ENCODE peak calls at places on chromosome 12, in eight cellular contexts. L is mesothelial cell of epicardium, T is GM13976, C is endothelial cell, F is lower leg skin, O is transverse colon, M is GM20000, P is stomach. W is an unnamed sample.

GRCh38 chr12:115840159-115840558 is 437.3 kb downstream of the MED13L start:
- DNase-seq in L (no peak), P (no peak), M (no peak), T (no peak), C (no peak), O (no peak), F (no peak), W (no peak)

GRCh38 chr12:131364903-131365820 is 345.7 kb upstream of the SFSWAP start:
- DNase-seq in T (no peak), O (no peak), L (no peak), C (no peak), P (no peak), F (peak; percentile 82), M (no peak), W (no peak)

GRCh38 chr12:49014547-49014946 is 4.0 kb downstream of the PRKAG1 start:
- DNase-seq in L (no peak), F (no peak), P (no peak), C (no peak), T (no peak), O (no peak), M (no peak), W (no peak)

GRCh38 chr12:65203376-65203775 is 34.0 kb downstream of the LEMD3 start:
- DNase-seq in C (no peak), P (no peak), M (no peak), O (no peak), T (no peak), L (no peak), F (no peak), W (no peak)

GRCh38 chr12:11752403-11753150 is 103.1 kb downstream of the ETV6 start:
- DNase-seq in L (no peak), P (no peak), O (no peak), T (no peak), F (no peak), C (no peak), M (no peak), W (no peak)

GRCh38 chr12:96401061-96401871 is 1.0 kb upstream of the CDK17 start:
- DNase-seq in M (peak; percentile 77), F (no peak), O (peak; percentile 38), T (peak; percentile 65), L (no peak), C (peak; percentile 8), P (no peak), W (no peak)

GRCh38 chr12:22333186-22333745 is 1.2 kb downstream of the ST8SIA1 start:
- DNase-seq in C (no peak), P (no peak), T (no peak), L (no peak), M (no peak), F (no peak), O (no peak), W (no peak)

GRCh38 chr12:53096089-53096741 is 1.3 kb upstream of the IGFBP6 start:
- DNase-seq in L (no peak), F (peak; percentile 95), P (peak; percentile 28), C (no peak), O (peak; percentile 47), T (no peak), M (no peak), W (no peak)

GRCh38 chr12:29700761-29701481 is 82.8 kb downstream of the TMTC1 start:
- DNase-seq in O (no peak), L (no peak), M (no peak), C (no peak), P (no peak), T (no peak), F (no peak), W (no peak)

GRCh38 chr12:949337-950099 is at the start of gene RAD52:
- DNase-seq in L (peak; percentile 99), P (peak; percentile 98), C (peak; percentile 100), M (peak; percentile 89), O (peak; percentile 98), T (peak; percentile 92), F (peak; percentile 99), W (peak; percentile 99)

GRCh38 chr12:1920971-1921370 is 2.5 kb upstream of the CACNA2D4 start:
- DNase-seq in T (peak; percentile 45), O (no peak), F (peak; percentile 86), P (peak; percentile 31), L (no peak), M (peak; percentile 26), C (peak; percentile 50), W (peak; percentile 78)

GRCh38 chr12:3636328-3636727 is 116.6 kb downstream of the CRACR2A start:
- DNase-seq in C (no peak), F (no peak), O (no peak), L (no peak), P (no peak), M (no peak), T (no peak), W (no peak)

GRCh38 chr12:116426391-116427136 is 132.6 kb upstream of the MAP1LC3B2 start:
- DNase-seq in O (peak; percentile 27), P (no peak), M (no peak), F (peak; percentile 92), C (peak; percentile 13), T (no peak), L (peak; percentile 73), W (peak; percentile 96)

GRCh38 chr12:114439833-114440449 is 34.0 kb upstream of the TBX5 start:
- DNase-seq in F (no peak), C (no peak), T (no peak), L (no peak), M (no peak), P (no peak), O (no peak), W (no peak)

GRCh38 chr12:30110970-30111586 is 327.3 kb upstream of the TMTC1 start:
- DNase-seq in O (no peak), P (no peak), F (no peak), T (no peak), M (no peak), L (no peak), C (no peak), W (no peak)

GRCh38 chr12:105162174-105162573 is 54.6 kb downstream of the WASHC4 start:
- DNase-seq in T (no peak), P (no peak), M (no peak), L (no peak), C (no peak), O (no peak), F (no peak), W (no peak)

GRCh38 chr12:1920436-1920835 is 2.0 kb upstream of the CACNA2D4 start:
- DNase-seq in P (peak; percentile 22), C (no peak), T (no peak), M (peak; percentile 1), L (no peak), O (no peak), F (peak; percentile 59), W (no peak)

GRCh38 chr12:57754411-57755193 is at the start of gene MARCHF9:
- DNase-seq in L (no peak), P (peak; percentile 72), M (peak; percentile 93), C (no peak), O (peak; percentile 91), T (peak; percentile 88), F (peak; percentile 94), W (no peak)

GRCh38 chr12:103140217-103140616 is 182.7 kb downstream of the ASCL1 start:
- DNase-seq in F (no peak), M (no peak), P (no peak), C (no peak), L (no peak), O (no peak), T (no peak), W (no peak)

GRCh38 chr12:53047221-53048032 is 2.4 kb upstream of the TNS2 start:
- DNase-seq in M (peak; percentile 95), O (peak; percentile 83), F (peak; percentile 96), C (peak; percentile 84), P (peak; percentile 83), T (peak; percentile 90), L (peak; percentile 80), W (peak; percentile 94)

GRCh38 chr12:47900480-47901129 is 4.2 kb downstream of the VDR start:
- DNase-seq in O (peak; percentile 65), C (no peak), P (peak; percentile 44), T (no peak), F (peak; percentile 68), M (no peak), L (no peak), W (no peak)
- TF ChIP-seq CTCF in O (no peak), C (no peak), P (no peak), T (peak; percentile 23), F (no peak), M (no peak), L (no peak), W (no peak)

GRCh38 chr12:39123580-39123979 is 218.2 kb upstream of the CPNE8 start:
- DNase-seq in T (no peak), M (no peak), O (no peak), P (no peak), C (no peak), L (no peak), F (no peak), W (no peak)

GRCh38 chr12:39124768-39125167 is 219.4 kb upstream of the CPNE8 start:
- DNase-seq in F (no peak), T (no peak), O (no peak), M (no peak), L (no peak), P (no peak), C (no peak), W (no peak)

GRCh38 chr12:39127401-39127800 is 222.0 kb upstream of the CPNE8 start:
- DNase-seq in P (no peak), C (no peak), L (no peak), F (no peak), T (no peak), M (no peak), O (peak; percentile 15), W (no peak)

GRCh38 chr12:39122562-39123204 is 217.3 kb upstream of the CPNE8 start:
- DNase-seq in P (no peak), M (no peak), T (no peak), F (no peak), L (no peak), O (no peak), C (no peak), W (no peak)

GRCh38 chr12:39125580-39125979 is 220.2 kb upstream of the CPNE8 start:
- DNase-seq in O (no peak), F (no peak), M (no peak), L (no peak), T (no peak), C (no peak), P (no peak), W (no peak)
- TF ChIP-seq CTCF in O (no peak), F (no peak), M (no peak), L (no peak), T (no peak), C (no peak), P (no peak), W (no peak)

GRCh38 chr12:102052192-102053061 is 9.4 kb downstream of the WASHC3 start:
- DNase-seq in P (no peak), L (no peak), M (no peak), T (no peak), O (no peak), C (no peak), F (no peak), W (no peak)
- TF ChIP-seq CTCF in P (no peak), L (no peak), M (no peak), T (no peak), O (no peak), C (no peak), F (no peak), W (no peak)

DNA sequence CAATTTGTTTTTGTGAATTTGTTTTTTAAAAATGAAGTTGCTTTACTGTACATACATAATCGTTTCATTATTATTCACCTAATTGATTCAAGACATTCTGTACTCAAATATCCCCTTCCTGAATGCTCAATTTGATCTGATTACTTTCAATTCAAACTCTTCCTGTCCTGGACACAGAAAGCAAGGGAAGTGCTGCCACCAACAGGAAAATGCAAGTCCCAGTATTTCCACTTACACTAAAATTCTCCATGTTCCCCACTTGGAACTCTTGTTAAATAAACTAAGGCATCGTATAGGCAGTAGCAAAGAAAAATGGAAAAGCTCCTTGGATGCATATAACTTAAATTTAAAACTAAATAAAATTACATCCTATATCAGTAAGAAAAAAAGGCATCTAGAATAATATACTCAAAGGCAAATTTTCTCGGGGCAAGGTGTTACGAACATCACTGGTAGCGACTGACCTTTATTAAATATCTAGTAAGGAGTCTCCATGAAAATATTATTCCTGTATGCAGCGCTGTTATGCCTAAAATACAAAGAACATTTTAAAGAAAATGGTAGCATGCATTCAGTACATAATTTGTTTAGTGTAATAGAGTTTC is 72.0 kb upstream of the DBX2 start:
- DNase-seq in P (no peak), F (no peak), O (no peak), M (no peak), L (no peak), T (no peak), C (peak; percentile 14), W (no peak)
- TF ChIP-seq CTCF in P (no peak), F (no peak), O (no peak), M (no peak), L (no peak), T (no peak), C (no peak), W (peak; percentile 45)